ENCODE peak calls at places on chromosomes 12 and 14, in ten cellular contexts. B is tibial nerve; W is sigmoid colon; V is A549; Z is H9; O is AG04450; S is heart right ventricle; X is progenitor cell of endocrine pancreas; U is CD4-positive, alpha-beta T cell; F is astrocyte of the spinal cord. C is an unnamed sample.

GRCh38 chr14:89736866-89737265 is 217.7 kb downstream of the EFCAB11 start:
- DNase-seq in Z (no peak), U (no peak), F (no peak), X (no peak), V (no peak), B (no peak), O (no peak), S (no peak), W (no peak), C (no peak)

GRCh38 chr14:75999511-76000190 is 14.1 kb downstream of the IFT43 start:
- DNase-seq in U (no peak), F (no peak), O (no peak), B (no peak), S (no peak), X (no peak), W (no peak), Z (no peak), V (no peak), C (no peak)

GRCh38 chr12:100959481-100959880 is 164.9 kb downstream of the ANO4 start:
- DNase-seq in V (no peak), X (no peak), B (no peak), O (peak), S (no peak), W (no peak), Z (no peak), F (peak), U (no peak), C (no peak)

GRCh38 chr12:16008442-16008841 is 97.3 kb downstream of the DERA start:
- DNase-seq in B (no peak), S (no peak), V (no peak), U (no peak), F (no peak), Z (no peak), X (no peak), O (no peak), W (no peak), C (no peak)

GRCh38 chr12:27469161-27469560 is 22.6 kb downstream of the SMCO2 start:
- DNase-seq in V (no peak), W (no peak), B (no peak), S (no peak), O (no peak), X (no peak), U (no peak), Z (no peak), F (no peak), C (no peak)

GRCh38 chr12:3216726-3217682 is 139.8 kb downstream of the TSPAN9 start:
- DNase-seq in W (no peak), O (no peak), F (peak), U (no peak), S (peak), Z (no peak), B (no peak), V (no peak), X (no peak), C (no peak)

GRCh38 chr12:56080556-56081138 is 682 bp downstream of the ERBB3 start:
- DNase-seq in B (no peak), W (no peak), Z (peak), S (no peak), V (no peak), O (no peak), F (no peak), U (no peak), X (peak), C (no peak)

GRCh38 chr12:54258286-54258685 is 21.6 kb downstream of the CBX5 start:
- DNase-seq in W (no peak), S (no peak), F (peak), X (no peak), Z (no peak), O (no peak), B (no peak), U (no peak), V (no peak), C (no peak)

GRCh38 chr12:53949631-53950440 is 4.9 kb upstream of the HOXC12 start:
- DNase-seq in U (no peak), S (no peak), Z (peak), F (no peak), B (no peak), V (no peak), X (no peak), O (no peak), W (no peak), C (no peak)

GRCh38 chr12:87509233-87509820 is 519.9 kb downstream of the C12orf50 start:
- DNase-seq in V (peak), S (no peak), B (no peak), O (no peak), U (no peak), F (peak), W (no peak), Z (no peak), X (no peak), C (no peak)

GRCh38 chr12:65948320-65949008 is 124.2 kb downstream of the HMGA2 start:
- DNase-seq in V (peak), S (peak), X (no peak), W (peak), O (peak), F (peak), Z (no peak), B (peak), U (no peak), C (peak)

GRCh38 chr12:54444202-54444601 is 25.1 kb upstream of the ITGA5 start:
- DNase-seq in B (no peak), U (no peak), S (no peak), F (no peak), O (no peak), W (no peak), X (no peak), V (no peak), Z (no peak), C (no peak)

GRCh38 chr12:108832730-108833354 is 24.5 kb downstream of the SSH1 start:
- DNase-seq in B (no peak), U (no peak), F (peak), W (no peak), S (peak), X (no peak), O (peak), V (no peak), Z (no peak), C (no peak)

GRCh38 chr12:48795550-48796455 is 6.9 kb upstream of the ADCY6 start:
- DNase-seq in X (peak), O (no peak), W (peak), U (peak), B (peak), Z (peak), S (peak), F (peak), V (peak), C (peak)

GRCh38 chr12:56086096-56086495 is 6.1 kb downstream of the ERBB3 start:
- DNase-seq in X (no peak), W (no peak), V (no peak), U (no peak), Z (no peak), O (no peak), S (no peak), F (no peak), B (no peak), C (no peak)

GRCh38 chr12:29640589-29641345 is 143.0 kb downstream of the TMTC1 start:
- DNase-seq in F (peak), U (no peak), V (no peak), Z (peak), B (no peak), S (peak), O (no peak), X (peak), W (no peak), C (no peak)
- TF ChIP-seq CTCF in F (no peak), U (no peak), V (no peak), Z (peak), B (no peak), S (no peak), O (peak), X (peak), W (no peak), C (peak)

GRCh38 chr14:47040490-47040889 is 388.9 kb upstream of the RPL10L start:
- DNase-seq in O (no peak), B (no peak), W (no peak), F (no peak), X (no peak), U (no peak), S (no peak), Z (peak), V (no peak), C (no peak)

GRCh38 chr14:47039336-47039735 is 387.8 kb upstream of the RPL10L start:
- DNase-seq in W (no peak), Z (no peak), U (no peak), X (no peak), B (no peak), O (no peak), F (no peak), S (no peak), V (no peak), C (no peak)

GRCh38 chr14:47044841-47045240 is 393.3 kb upstream of the RPL10L start:
- DNase-seq in U (no peak), O (no peak), V (no peak), S (no peak), F (peak), B (no peak), X (no peak), Z (peak), W (no peak), C (no peak)
- TF ChIP-seq CTCF in U (no peak), O (no peak), V (no peak), S (no peak), F (no peak), B (no peak), X (peak), Z (peak), W (no peak), C (peak)

GRCh38 chr12:123071401-123072304 is 79.2 kb downstream of the PITPNM2 start:
- DNase-seq in W (peak), U (no peak), V (no peak), F (no peak), O (no peak), S (peak), X (no peak), Z (no peak), B (no peak), C (no peak)
- TF ChIP-seq CTCF in W (no peak), U (no peak), V (no peak), F (no peak), O (no peak), S (no peak), X (no peak), Z (no peak), B (no peak), C (no peak)

GRCh38 chr12:106171117-106171750 is 32.5 kb upstream of the NUAK1 start:
- DNase-seq in U (no peak), B (no peak), Z (no peak), O (no peak), W (no peak), X (no peak), V (no peak), F (no peak), S (no peak), C (no peak)
- TF ChIP-seq CTCF in U (no peak), B (peak), Z (no peak), O (no peak), W (no peak), X (no peak), V (no peak), F (no peak), S (no peak), C (peak)

GRCh38 chr12:109857715-109858114 is 22.6 kb downstream of the GLTP start:
- DNase-seq in S (no peak), W (no peak), Z (no peak), F (no peak), O (no peak), V (no peak), U (no peak), X (no peak), B (no peak), C (no peak)
- TF ChIP-seq CTCF in S (no peak), W (no peak), Z (no peak), F (no peak), O (no peak), V (no peak), U (no peak), X (no peak), B (no peak), C (no peak)

DNA sequence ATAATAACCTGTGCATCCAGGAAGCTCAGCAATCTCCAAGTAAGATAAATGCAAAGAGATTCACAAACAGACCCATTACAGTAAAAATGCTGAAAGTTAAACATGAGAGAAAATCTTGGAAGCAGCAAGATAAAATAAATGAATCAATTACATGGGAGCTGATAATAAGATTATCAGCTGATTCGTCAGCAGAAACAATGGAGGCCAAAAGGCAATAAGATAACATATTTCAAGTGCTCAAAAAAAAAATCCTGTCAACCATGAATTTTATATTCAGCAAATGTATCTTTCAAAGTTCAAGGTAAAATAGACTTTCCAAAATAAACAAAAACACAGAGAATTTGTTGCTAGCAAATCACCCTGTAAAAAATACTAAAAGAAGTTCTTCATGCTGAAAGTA is 36.4 kb upstream of the MBIP start:
- DNase-seq in O (no peak), S (no peak), B (no peak), X (no peak), F (no peak), U (no peak), W (no peak), V (no peak), Z (no peak), C (no peak)
- TF ChIP-seq CTCF in O (no peak), S (no peak), B (no peak), X (no peak), F (no peak), U (no peak), W (no peak), V (no peak), Z (no peak), C (no peak)

GRCh38 chr12:128052777-128053176 is 214.2 kb upstream of the TMEM132C start:
- DNase-seq in O (no peak), Z (no peak), W (no peak), B (no peak), U (no peak), V (no peak), F (no peak), S (no peak), X (no peak), C (no peak)
- TF ChIP-seq CTCF in O (no peak), Z (no peak), W (no peak), B (no peak), U (no peak), V (no peak), F (no peak), S (no peak), X (no peak), C (no peak)

GRCh38 chr12:132284618-132285310 is 44.6 kb downstream of the GALNT9 start:
- DNase-seq in X (no peak), B (no peak), F (no peak), U (no peak), O (no peak), W (no peak), V (peak), S (no peak), Z (peak), C (no peak)

GRCh38 chr12:132282031-132282949 is 47.1 kb downstream of the GALNT9 start:
- DNase-seq in X (no peak), B (no peak), Z (peak), W (no peak), S (no peak), O (no peak), F (no peak), V (no peak), U (no peak), C (no peak)

GRCh38 chr12:132282950-132283771 is 46.2 kb downstream of the GALNT9 start:
- DNase-seq in W (no peak), S (no peak), X (no peak), F (no peak), Z (peak), V (no peak), O (no peak), B (no peak), U (peak), C (no peak)

GRCh38 chr12:132285311-132285741 is 44.1 kb downstream of the GALNT9 start:
- DNase-seq in X (no peak), U (no peak), W (no peak), F (no peak), V (no peak), B (no peak), O (no peak), S (no peak), Z (no peak), C (no peak)

DNA sequence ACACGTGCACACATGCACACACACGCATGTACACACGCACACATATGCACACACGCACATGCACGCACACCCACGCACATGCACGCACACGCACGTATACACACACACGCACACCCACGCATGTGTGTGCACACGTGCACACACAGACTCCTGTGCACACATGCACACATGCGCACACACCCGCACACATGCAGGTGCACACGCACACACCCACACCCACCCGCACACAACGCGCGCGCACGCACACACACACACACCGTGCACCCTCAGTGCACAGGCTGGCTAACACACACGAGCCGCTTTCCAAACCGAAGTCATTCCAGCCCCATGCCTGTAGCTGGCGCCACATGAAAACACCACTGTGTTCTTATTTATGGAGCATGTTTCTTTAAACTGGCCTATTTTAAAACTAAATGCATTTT is 45.3 kb downstream of the GALNT9 start:
- DNase-seq in B (no peak), O (no peak), X (no peak), W (no peak), Z (no peak), F (no peak), V (no peak), U (no peak), S (no peak), C (no peak)
- TF ChIP-seq CTCF in B (no peak), O (no peak), X (peak), W (no peak), Z (peak), F (peak), V (peak), U (no peak), S (no peak), C (peak)

GRCh38 chr14:61280526-61281185 is 482 bp downstream of the TMEM30B start:
- DNase-seq in W (no peak), X (peak), S (peak), B (peak), F (peak), U (peak), O (no peak), V (peak), Z (peak), C (peak)
- TF ChIP-seq CTCF in W (no peak), X (peak), S (peak), B (peak), F (peak), U (peak), O (peak), V (peak), Z (peak), C (peak)

GRCh38 chr12:62600038-62600437 is 133.4 kb downstream of the MON2 start:
- DNase-seq in S (no peak), O (no peak), Z (no peak), V (no peak), F (no peak), X (no peak), U (no peak), W (no peak), B (no peak), C (no peak)
- TF ChIP-seq CTCF in S (no peak), O (peak), Z (peak), V (peak), F (peak), X (peak), U (no peak), W (no peak), B (no peak), C (peak)